ENCODE peak calls at places on chromosomes 4 and X, in four cellular contexts. O is B cell, F is small intestine, X is NCI-H1436. M is an unnamed sample.

GRCh38 chr4:159547645-159548308 is 444.9 kb downstream of the RAPGEF2 start:
- DNase-seq in O (no peak), F (no peak), X (no peak), M (no peak)

GRCh38 chr4:53100801-53101581 is 238.9 kb downstream of the RASL11B start:
- DNase-seq in O (no peak), F (no peak), X (no peak), M (no peak)

GRCh38 chrX:29461039-29461438 is 754.3 kb upstream of the MAGEB2 start:
- DNase-seq in O (no peak), F (no peak), X (no peak), M (no peak)

GRCh38 chrX:22165732-22166457 is 106.8 kb upstream of the CBLL2 start:
- DNase-seq in O (no peak), F (no peak), X (no peak), M (no peak)

GRCh38 chr4:52545099-52546069 is 113.7 kb downstream of the USP46 start:
- DNase-seq in O (peak; percentile 70), F (peak; percentile 74), X (peak; percentile 13), M (peak; percentile 75)

GRCh38 chr4:6109842-6110560 is 90.3 kb downstream of the JAKMIP1 start:
- DNase-seq in O (no peak), F (peak; percentile 47), X (no peak), M (no peak)

GRCh38 chrX:139015627-139016026 is 304.1 kb upstream of the FGF13 start:
- DNase-seq in O (no peak), F (no peak), X (no peak), M (no peak)

GRCh38 chrX:132488092-132488749 is 617 bp downstream of the MBNL3 start:
- DNase-seq in O (peak; percentile 53), F (peak; percentile 27), X (no peak), M (no peak)

GRCh38 chrX:12974217-12974796 is 603 bp upstream of the TMSB4X start:
- DNase-seq in O (peak; percentile 40), F (no peak), X (peak; percentile 16), M (peak; percentile 11)

GRCh38 chrX:2478546-2479419 is 22.0 kb downstream of the DHRSX start:
- DNase-seq in O (peak; percentile 37), F (no peak), X (no peak), M (no peak)

GRCh38 chr4:8844976-8845690 is 26.5 kb downstream of the HMX1 start:
- DNase-seq in O (no peak), F (no peak), X (no peak), M (no peak)

GRCh38 chr4:69994782-69995181 is 984 bp upstream of the STATH start:
- DNase-seq in O (no peak), F (no peak), X (no peak), M (no peak)

GRCh38 chr4:8332038-8332857 is 62.7 kb downstream of the HTRA3 start:
- DNase-seq in O (peak; percentile 28), F (no peak), X (no peak), M (no peak)

GRCh38 chr4:139028191-139028661 is 12.6 kb downstream of the NOCT start:
- DNase-seq in O (no peak), F (no peak), X (no peak), M (no peak)

GRCh38 chrX:52576474-52576873 is 59.6 kb upstream of the XAGE1B start:
- DNase-seq in O (no peak), F (no peak), X (no peak), M (no peak)

GRCh38 chr4:142883433-142883832 is 37.3 kb upstream of the INPP4B start:
- DNase-seq in O (no peak), F (peak; percentile 5), X (no peak), M (no peak)

GRCh38 chr4:161457311-161457710 is 706.5 kb downstream of the FSTL5 start:
- DNase-seq in O (no peak), F (no peak), X (no peak), M (no peak)

GRCh38 chr4:38663021-38663800 is 788 bp upstream of the KLF3 start:
- DNase-seq in O (no peak), F (peak; percentile 33), X (no peak), M (peak; percentile 69)

GRCh38 chr4:113990886-113991285 is 11.4 kb upstream of the ARSJ start:
- DNase-seq in O (no peak), F (no peak), X (no peak), M (no peak)

GRCh38 chrX:2855761-2856160 is 27.0 kb downstream of the GYG2 start:
- DNase-seq in O (no peak), F (no peak), X (no peak), M (no peak)

GRCh38 chrX:109967151-109967550 is 35.8 kb upstream of the TMEM164 start:
- DNase-seq in O (no peak), F (no peak), X (no peak), M (no peak)